ENCODE peak calls at places on chromosomes 12 and 14, in four cellular contexts. One of them, this sample, is unnamed.

GRCh38 chr12:24500466-24501232 is 448.3 kb downstream of the BCAT1 start:
- DNase-seq in IMR-90: peak; percentile 50
- DNase-seq in left lung: no peak
- DNase-seq in adrenal gland: no peak
- DNase-seq in this sample: no peak

GRCh38 chr12:14572401-14572800 is 4.7 kb upstream of the PLBD1 start:
- DNase-seq in IMR-90: no peak
- DNase-seq in left lung: no peak
- DNase-seq in adrenal gland: no peak
- DNase-seq in this sample: no peak

GRCh38 chr12:131000000-131000486 is 46.3 kb downstream of the ADGRD1 start:
- DNase-seq in IMR-90: no peak
- DNase-seq in left lung: no peak
- DNase-seq in adrenal gland: no peak
- DNase-seq in this sample: no peak

GRCh38 chr12:124310178-124310577 is 15.3 kb downstream of the RFLNA start:
- DNase-seq in IMR-90: no peak
- DNase-seq in left lung: no peak
- DNase-seq in adrenal gland: no peak
- DNase-seq in this sample: no peak

GRCh38 chr12:48441122-48441521 is 31.2 kb upstream of the ANP32D start:
- DNase-seq in IMR-90: no peak
- DNase-seq in left lung: no peak
- DNase-seq in adrenal gland: peak; percentile 60
- DNase-seq in this sample: no peak

GRCh38 chr12:100801335-100801734 is 6.8 kb downstream of the ANO4 start:
- DNase-seq in IMR-90: peak; percentile 60
- DNase-seq in left lung: no peak
- DNase-seq in adrenal gland: no peak
- DNase-seq in this sample: no peak

GRCh38 chr12:13093191-13093849 is 10.1 kb downstream of the GSG1 start:
- DNase-seq in IMR-90: peak; percentile 62
- DNase-seq in left lung: no peak
- DNase-seq in adrenal gland: no peak
- DNase-seq in this sample: no peak

GRCh38 chr14:30779210-30779609 is 95.1 kb upstream of the COCH start:
- DNase-seq in IMR-90: peak; percentile 48
- DNase-seq in left lung: no peak
- DNase-seq in adrenal gland: no peak
- DNase-seq in this sample: no peak

GRCh38 chr12:65923228-65923627 is 98.9 kb downstream of the HMGA2 start:
- DNase-seq in IMR-90: no peak
- DNase-seq in left lung: no peak
- DNase-seq in adrenal gland: no peak
- DNase-seq in this sample: no peak

GRCh38 chr12:52977195-52977594 is 28.3 kb downstream of the KRT18 start:
- DNase-seq in IMR-90: no peak
- DNase-seq in left lung: no peak
- DNase-seq in adrenal gland: no peak
- DNase-seq in this sample: no peak

GRCh38 chr12:126362964-126363363 is 1297.7 kb downstream of the AACS start:
- DNase-seq in IMR-90: no peak
- DNase-seq in left lung: no peak
- DNase-seq in adrenal gland: no peak
- DNase-seq in this sample: no peak

GRCh38 chr14:79701371-79701770 is 509.9 kb downstream of the DIO2 start:
- DNase-seq in IMR-90: peak; percentile 3
- DNase-seq in left lung: no peak
- DNase-seq in adrenal gland: no peak
- DNase-seq in this sample: no peak

GRCh38 chr12:95212576-95212975 is 4.7 kb downstream of the FGD6 start:
- DNase-seq in IMR-90: no peak
- DNase-seq in left lung: no peak
- DNase-seq in adrenal gland: no peak
- DNase-seq in this sample: no peak

GRCh38 chr12:42976620-42977019 is 387.1 kb upstream of the PRICKLE1 start:
- DNase-seq in IMR-90: no peak
- DNase-seq in left lung: no peak
- DNase-seq in adrenal gland: no peak
- DNase-seq in this sample: no peak

GRCh38 chr14:34649344-34649743 is 19.4 kb upstream of the SNX6 start:
- DNase-seq in IMR-90: peak; percentile 97
- DNase-seq in left lung: no peak
- DNase-seq in adrenal gland: no peak
- DNase-seq in this sample: no peak

GRCh38 chr14:53978194-53978593 is 21.6 kb upstream of the BMP4 start:
- DNase-seq in IMR-90: no peak
- DNase-seq in left lung: no peak
- DNase-seq in adrenal gland: no peak
- DNase-seq in this sample: no peak

GRCh38 chr14:53979747-53980642 is 23.4 kb upstream of the BMP4 start:
- DNase-seq in IMR-90: peak; percentile 60
- DNase-seq in left lung: no peak
- DNase-seq in adrenal gland: peak; percentile 81
- DNase-seq in this sample: no peak

GRCh38 chr14:53982546-53982945 is 25.9 kb upstream of the BMP4 start:
- DNase-seq in IMR-90: no peak
- DNase-seq in left lung: no peak
- DNase-seq in adrenal gland: no peak
- DNase-seq in this sample: no peak

GRCh38 chr14:53975444-53975843 is 18.8 kb upstream of the BMP4 start:
- DNase-seq in IMR-90: no peak
- DNase-seq in left lung: no peak
- DNase-seq in adrenal gland: no peak
- DNase-seq in this sample: no peak

GRCh38 chr14:53979141-53979673 is 22.6 kb upstream of the BMP4 start:
- DNase-seq in IMR-90: no peak
- DNase-seq in left lung: no peak
- DNase-seq in adrenal gland: peak; percentile 16
- DNase-seq in this sample: no peak
- H3K27ac ChIP-seq in IMR-90: no peak overlapping the region
- H3K27ac ChIP-seq in left lung: no peak overlapping the region
- H3K27ac ChIP-seq in adrenal gland: no peak overlapping the region
- H3K27ac ChIP-seq in this sample: no peak overlapping the region

GRCh38 chr12:34338751-34339150 is 316.5 kb downstream of the ALG10 start:
- DNase-seq in IMR-90: no peak
- DNase-seq in left lung: no peak
- DNase-seq in adrenal gland: no peak
- DNase-seq in this sample: no peak
- H3K4me1 ChIP-seq in IMR-90: no peaks in the 10 kb centered on the region
- H3K4me1 ChIP-seq in left lung: no peaks in the 10 kb centered on the region
- H3K4me1 ChIP-seq in adrenal gland: no peaks in the 10 kb centered on the region
- H3K4me1 ChIP-seq in this sample: no peaks in the 10 kb centered on the region

DNA sequence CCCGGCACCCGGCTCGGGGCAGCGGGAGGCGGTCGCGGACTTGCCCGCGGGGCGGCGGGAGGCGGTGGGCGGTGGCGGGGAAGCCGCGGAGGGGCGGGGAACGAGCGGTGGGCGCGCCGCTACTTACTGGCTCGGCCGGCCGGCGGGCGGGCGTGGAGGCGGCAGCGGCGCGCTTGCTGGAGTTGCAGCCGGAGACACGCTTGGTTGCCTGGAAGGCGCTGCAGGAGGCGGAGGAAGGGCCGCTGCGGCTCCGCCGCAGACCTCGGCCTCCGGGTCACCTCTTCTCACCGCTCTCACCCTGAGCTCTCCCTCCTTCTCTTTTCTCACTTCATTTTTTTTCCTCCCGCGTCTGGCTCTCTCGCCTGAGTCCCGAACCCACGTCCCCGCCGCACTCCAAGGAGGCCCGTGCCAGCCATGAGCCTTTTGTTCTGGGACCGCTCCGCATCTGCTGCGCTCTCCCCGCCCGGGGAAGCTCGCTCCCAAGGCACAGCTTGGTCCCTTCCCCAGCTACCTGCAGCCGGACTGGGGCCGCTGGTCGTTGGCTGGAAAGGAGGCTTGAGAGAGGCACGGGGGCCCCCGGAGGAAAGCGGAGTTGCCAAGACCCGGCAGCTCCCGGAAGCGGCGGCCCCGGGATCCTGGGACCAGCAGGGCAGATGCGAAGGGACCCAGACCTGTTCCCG is 591 bp upstream of the KCNK10 start:
- DNase-seq in IMR-90: peak; percentile 1
- DNase-seq in left lung: no peak
- DNase-seq in adrenal gland: no peak
- DNase-seq in this sample: no peak
- H3K4me3 ChIP-seq in IMR-90: peak overlapping the region; percentile 24
- H3K4me3 ChIP-seq in left lung: peak overlapping the region; percentile 3
- H3K4me3 ChIP-seq in adrenal gland: peak overlapping the region; percentile 46
- H3K4me3 ChIP-seq in this sample: no peak overlapping the region

GRCh38 chr12:92757599-92758121 is 54.9 kb downstream of the PLEKHG7 start:
- DNase-seq in IMR-90: no peak
- DNase-seq in left lung: no peak
- DNase-seq in adrenal gland: no peak
- DNase-seq in this sample: no peak
- H3K27ac ChIP-seq in IMR-90: no peak overlapping the region
- H3K27ac ChIP-seq in left lung: no peak overlapping the region
- H3K27ac ChIP-seq in adrenal gland: no peak overlapping the region
- H3K27ac ChIP-seq in this sample: no peak overlapping the region

This sample was measured in effector memory CD4-positive, alpha-beta T cell.